ENCODE peak calls at places on chromosomes 13 and 19, in four cellular contexts. V is foreskin fibroblast; P is astrocyte; S is naive thymus-derived CD8-positive, alpha-beta T cell. J is an unnamed sample.

GRCh38 chr19:41792513-41793413 is 3.6 kb upstream of the CEACAM3 start:
- DNase-seq in V (peak), P (peak), S (peak), J (peak)

GRCh38 chr19:53915000-53915399 is 5.9 kb downstream of the CACNG7 start:
- DNase-seq in V (no peak), P (no peak), S (no peak), J (no peak)

GRCh38 chr13:111905609-111905945 is 161.4 kb upstream of the SOX1 start:
- DNase-seq in V (no peak), P (no peak), S (no peak), J (no peak)

GRCh38 chr19:10315335-10316214 is at the start of gene FDX2:
- DNase-seq in V (peak), P (peak), S (peak), J (peak)

GRCh38 chr19:35027851-35028599 is 2.2 kb upstream of the SCN1B start:
- DNase-seq in V (no peak), P (peak), S (no peak), J (no peak)

GRCh38 chr13:23500858-23501257 is 67.4 kb upstream of the SACS start:
- DNase-seq in V (peak), P (peak), S (no peak), J (no peak)

GRCh38 chr13:33676045-33676699 is 141.8 kb upstream of the RFC3 start:
- DNase-seq in V (peak), P (no peak), S (no peak), J (no peak)

GRCh38 chr13:113638806-113639205 is 19.2 kb downstream of the ATP4B start:
- DNase-seq in V (no peak), P (no peak), S (no peak), J (no peak)

GRCh38 chr19:31511696-31512095 is 162.5 kb upstream of the TSHZ3 start:
- DNase-seq in V (no peak), P (no peak), S (no peak), J (no peak)

GRCh38 chr13:72970301-72970880 is 88.4 kb upstream of the KLF5 start:
- DNase-seq in V (no peak), P (no peak), S (no peak), J (no peak)

GRCh38 chr19:10517361-10517759 is at the start of gene S1PR5:
- DNase-seq in V (no peak), P (no peak), S (no peak), J (no peak)

GRCh38 chr13:96769874-96770273 is 224.4 kb downstream of the OXGR1 start:
- DNase-seq in V (no peak), P (no peak), S (no peak), J (no peak)